ENCODE peak calls at places on chromosomes 3 and 15, in nine cellular contexts. O is SJCRH30; F is spleen; L is left ventricle myocardium inferior; B is Panc1; M is heart right ventricle; A is naive thymus-derived CD4-positive, alpha-beta T cell; K is astrocyte; D is ascending aorta. E is an unnamed sample. For H3K4me1, the result is how much of the 10 kb centered on the place peaks cover.

GRCh38 chr3:52451237-52452083 is 2.4 kb downstream of the TNNC1 start:
- DNase-seq in D (no peak), F (no peak), O (no peak), A (no peak), K (no peak), B (no peak), L (peak), M (no peak), E (no peak)

GRCh38 chr15:87268675-87269074 is 987.9 kb downstream of the NTRK3 start:
- DNase-seq in M (no peak), B (no peak), F (no peak), L (no peak), D (no peak), O (no peak), A (no peak), K (peak), E (no peak)

GRCh38 chr15:74529911-74530310 is 11.1 kb upstream of the ARID3B start:
- DNase-seq in M (no peak), K (peak), A (no peak), D (no peak), B (no peak), L (no peak), O (no peak), F (no peak), E (no peak)

GRCh38 chr3:65425880-65426279 is 612.8 kb downstream of the MAGI1 start:
- DNase-seq in M (no peak), F (no peak), O (no peak), B (no peak), D (no peak), L (no peak), K (no peak), A (no peak), E (no peak)

GRCh38 chr3:2950159-2950558 is 160.0 kb downstream of the IL5RA start:
- DNase-seq in O (no peak), B (no peak), F (no peak), L (no peak), K (no peak), M (no peak), D (no peak), A (no peak), E (no peak)

GRCh38 chr15:57356636-57357035 is 19.7 kb upstream of the CGNL1 start:
- DNase-seq in D (no peak), L (no peak), B (no peak), K (peak), F (no peak), A (no peak), O (peak), M (no peak), E (no peak)

GRCh38 chr3:135084976-135085375 is 289.9 kb downstream of the EPHB1 start:
- DNase-seq in B (no peak), F (no peak), O (no peak), M (no peak), K (no peak), D (no peak), L (no peak), A (no peak), E (no peak)

GRCh38 chr3:88032245-88032644 is 26.6 kb downstream of the CGGBP1 start:
- DNase-seq in K (peak), M (no peak), F (no peak), O (no peak), L (no peak), A (no peak), D (no peak), B (no peak), E (no peak)

GRCh38 chr3:71724584-71725278 is 471 bp downstream of the EIF4E3 start:
- DNase-seq in A (peak), F (peak), K (no peak), M (peak), L (peak), O (peak), D (peak), B (no peak), E (peak)

GRCh38 chr3:113231391-113231790 is 20.0 kb downstream of the BOC start:
- DNase-seq in B (no peak), F (no peak), D (no peak), A (no peak), K (peak), L (no peak), M (no peak), O (no peak), E (no peak)

GRCh38 chr15:59138243-59138642 is 33.3 kb downstream of the CCNB2 start:
- DNase-seq in B (peak), D (no peak), F (peak), O (peak), A (peak), K (no peak), M (peak), L (no peak), E (no peak)

GRCh38 chr15:34795267-34796081 is at the start of gene ACTC1:
- DNase-seq in A (no peak), M (peak), O (peak), B (no peak), K (peak), D (peak), L (peak), F (no peak), E (no peak)

GRCh38 chr3:189214651-189215050 is 42.9 kb downstream of the TPRG1 start:
- DNase-seq in D (no peak), M (no peak), A (no peak), B (no peak), L (no peak), O (no peak), K (no peak), F (no peak), E (no peak)

GRCh38 chr3:12371525-12372140 is 82.8 kb downstream of the PPARG start:
- DNase-seq in M (peak), F (no peak), A (no peak), K (peak), L (peak), D (no peak), B (no peak), O (no peak), E (no peak)

GRCh38 chr15:39304201-39304841 is 276.6 kb upstream of the THBS1 start:
- DNase-seq in D (no peak), O (no peak), B (no peak), A (no peak), M (no peak), F (no peak), K (peak), L (no peak), E (no peak)

GRCh38 chr3:134361162-134361831 is 12.9 kb downstream of the AMOTL2 start:
- DNase-seq in B (no peak), D (peak), M (peak), K (no peak), F (peak), A (no peak), O (peak), L (no peak), E (no peak)

GRCh38 chr15:52154896-52155865 is 36.0 kb downstream of the GNB5 start:
- DNase-seq in A (no peak), B (no peak), F (no peak), L (no peak), D (no peak), O (no peak), K (no peak), M (no peak), E (no peak)

GRCh38 chr3:174215426-174215825 is 643.7 kb upstream of the NAALADL2 start:
- DNase-seq in L (no peak), D (no peak), B (no peak), O (no peak), F (no peak), A (no peak), K (no peak), M (no peak), E (no peak)

GRCh38 chr3:62084558-62084957 is 288.8 kb downstream of the FEZF2 start:
- DNase-seq in A (no peak), K (peak), F (no peak), D (no peak), M (no peak), L (no peak), O (no peak), B (no peak), E (no peak)

GRCh38 chr15:100100926-100101325 is 240.8 kb downstream of the ADAMTS17 start:
- DNase-seq in A (no peak), F (no peak), K (no peak), M (no peak), B (no peak), O (no peak), L (no peak), D (peak), E (no peak)

GRCh38 chr15:85749261-85750151 is 45.2 kb downstream of the KLHL25 start:
- DNase-seq in F (peak), D (peak), K (no peak), A (no peak), O (no peak), L (peak), M (no peak), B (no peak), E (no peak)

GRCh38 chr3:142447308-142447851 is 457 bp downstream of the XRN1 start:
- DNase-seq in M (peak), B (peak), L (peak), F (peak), O (peak), K (peak), D (peak), A (peak), E (peak)

GRCh38 chr3:140160553-140160952 is 225.6 kb downstream of the CLSTN2 start:
- DNase-seq in A (no peak), D (no peak), F (no peak), B (no peak), K (no peak), M (no peak), L (no peak), O (no peak), E (no peak)

GRCh38 chr3:60855250-60855649 is 396.0 kb downstream of the FHIT start:
- DNase-seq in O (no peak), F (no peak), M (no peak), A (no peak), D (no peak), L (no peak), B (no peak), K (no peak), E (no peak)

GRCh38 chr3:186871403-186871924 is 29.0 kb downstream of the ADIPOQ start:
- DNase-seq in B (no peak), O (no peak), K (no peak), F (no peak), D (no peak), M (no peak), L (no peak), A (peak), E (no peak)

GRCh38 chr3:72996121-72996472 is 514 bp upstream of the PPP4R2 start:
- DNase-seq in D (peak), A (no peak), O (no peak), K (no peak), B (no peak), M (peak), F (peak), L (peak), E (no peak)

GRCh38 chr15:39075311-39075710 is 505.6 kb upstream of the THBS1 start:
- DNase-seq in M (no peak), D (no peak), O (no peak), F (no peak), K (peak), L (no peak), B (no peak), A (no peak), E (no peak)

GRCh38 chr3:42115946-42116345 is 24.8 kb downstream of the TRAK1 start:
- DNase-seq in D (no peak), F (no peak), M (no peak), L (no peak), O (no peak), B (no peak), K (no peak), A (no peak), E (no peak)
- H3K4me1 ChIP-seq in D (under half), F (half or more), M (half or more), L (half or more), O (under half), B (under half), K (under half), A (under half), E (under half)

GRCh38 chr3:102112706-102113230 is 263.5 kb downstream of the NFKBIZ start:
- DNase-seq in F (no peak), O (no peak), M (no peak), L (no peak), B (no peak), K (no peak), A (no peak), D (no peak), E (no peak)

GRCh38 chr3:102113421-102114041 is 264.2 kb downstream of the NFKBIZ start:
- DNase-seq in O (no peak), B (no peak), F (no peak), L (no peak), M (no peak), A (no peak), K (no peak), D (no peak), E (no peak)

DNA sequence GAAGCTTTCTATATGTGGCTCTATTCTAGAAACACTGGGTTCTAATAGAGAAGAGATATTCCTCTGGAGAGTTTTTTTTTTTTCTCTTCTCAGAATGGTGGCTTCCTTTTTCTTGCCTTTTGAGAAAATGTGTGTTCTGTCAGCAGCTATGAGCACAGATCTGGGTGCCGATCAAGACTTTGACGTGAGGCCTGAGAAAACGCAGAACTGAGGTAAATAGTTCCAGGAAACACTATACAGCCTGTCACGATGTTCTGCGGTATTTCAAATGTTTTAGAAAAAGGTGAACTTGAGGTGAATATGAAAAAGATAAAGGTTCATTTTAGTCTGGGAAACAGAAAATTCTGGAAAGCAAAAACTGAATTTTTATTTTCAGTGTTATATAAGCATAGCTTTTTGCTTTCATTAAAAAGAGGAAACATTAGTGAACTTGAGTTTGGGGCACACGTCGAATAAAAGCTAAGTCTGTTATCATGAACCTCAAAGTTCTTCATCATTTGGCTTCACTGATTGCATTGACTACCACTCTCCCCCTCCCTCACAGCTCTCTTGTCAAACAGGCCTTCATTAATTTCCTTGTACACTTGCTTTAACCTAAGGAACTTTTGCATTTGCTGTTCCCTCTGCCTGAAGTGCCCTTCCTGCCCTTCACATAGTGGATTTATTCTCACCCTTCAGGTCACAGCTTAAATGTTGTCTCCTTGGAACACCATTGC is 265.1 kb downstream of the NFKBIZ start:
- DNase-seq in F (no peak), D (no peak), K (no peak), B (no peak), M (no peak), L (no peak), A (peak), O (no peak), E (no peak)
- H3K27ac ChIP-seq in F (peak), D (peak), K (no peak), B (no peak), M (no peak), L (no peak), A (peak), O (no peak), E (no peak)

GRCh38 chr15:101189341-101189679 is 62.5 kb downstream of the CHSY1 start:
- DNase-seq in A (no peak), L (no peak), M (no peak), B (no peak), K (no peak), F (no peak), O (no peak), D (no peak), E (no peak)
- H3K4me1 ChIP-seq in A (under half), L (half or more), M (half or more), B (under half), K (under half), F (half or more), O (under half), D (under half), E (under half)

DNA sequence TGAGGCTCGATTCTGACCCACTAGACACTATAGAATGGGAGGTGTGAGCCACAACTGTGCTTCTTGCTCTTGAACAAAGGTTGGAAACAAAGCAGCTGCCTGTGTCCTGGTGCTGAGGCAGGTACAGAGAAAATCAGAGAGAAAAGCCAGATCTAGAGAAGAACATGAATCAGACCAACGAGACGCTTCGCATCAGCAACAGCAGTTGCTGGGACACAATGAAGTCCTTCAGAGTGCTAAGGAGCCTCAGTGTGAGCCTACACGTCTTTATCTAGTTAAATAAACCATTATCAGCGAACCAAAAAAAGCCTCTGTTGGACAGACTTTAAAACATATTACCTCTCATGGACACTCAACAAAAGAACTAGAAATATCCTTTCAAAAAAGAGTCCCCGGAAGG is 86.3 kb upstream of the MEX3B start:
- DNase-seq in D (no peak), F (no peak), L (no peak), M (no peak), B (no peak), A (no peak), O (no peak), K (peak), E (no peak)
- H3K27ac ChIP-seq in D (peak), F (no peak), L (no peak), M (no peak), B (no peak), A (no peak), O (no peak), K (peak), E (no peak)

GRCh38 chr15:89138999-89139612 is 50.9 kb downstream of the ABHD2 start:
- DNase-seq in L (no peak), D (no peak), F (no peak), K (peak), A (no peak), O (no peak), B (no peak), M (no peak), E (no peak)
- H3K4me1 ChIP-seq in L (half or more), D (half or more), F (half or more), K (under half), A (under half), O (under half), B (under half), M (half or more), E (under half)

GRCh38 chr15:91965501-91966180 is 112.1 kb downstream of the SLCO3A1 start:
- DNase-seq in A (no peak), K (peak), M (no peak), F (no peak), L (no peak), O (no peak), D (peak), B (no peak), E (no peak)
- H3K27ac ChIP-seq in A (no peak), K (peak), M (no peak), F (peak), L (peak), O (no peak), D (peak), B (no peak), E (no peak)

DNA sequence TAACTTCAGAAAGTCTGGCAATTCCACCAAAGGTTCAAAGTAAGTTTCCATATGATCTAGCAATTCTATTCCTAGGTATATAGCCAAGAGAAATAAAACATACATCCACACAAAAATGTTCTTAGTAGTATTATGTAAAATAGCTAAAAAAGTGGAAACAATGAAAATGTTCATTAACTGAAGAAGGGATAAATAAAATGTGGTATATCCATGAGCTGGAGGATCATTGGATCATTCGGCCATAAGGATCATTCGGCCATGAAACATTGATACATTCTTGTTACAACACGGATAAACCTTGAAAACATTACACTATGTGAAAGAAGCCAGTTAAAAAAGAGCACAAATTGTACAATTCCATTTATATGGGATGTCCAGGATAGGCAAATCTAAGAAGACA is 2.4 kb downstream of the KPNA4 start:
- DNase-seq in D (no peak), B (no peak), K (no peak), A (no peak), L (no peak), F (no peak), M (no peak), O (no peak), E (no peak)
- H3K4me1 ChIP-seq in D (under half), B (half or more), K (under half), A (under half), L (half or more), F (half or more), M (half or more), O (under half), E (under half)

DNA sequence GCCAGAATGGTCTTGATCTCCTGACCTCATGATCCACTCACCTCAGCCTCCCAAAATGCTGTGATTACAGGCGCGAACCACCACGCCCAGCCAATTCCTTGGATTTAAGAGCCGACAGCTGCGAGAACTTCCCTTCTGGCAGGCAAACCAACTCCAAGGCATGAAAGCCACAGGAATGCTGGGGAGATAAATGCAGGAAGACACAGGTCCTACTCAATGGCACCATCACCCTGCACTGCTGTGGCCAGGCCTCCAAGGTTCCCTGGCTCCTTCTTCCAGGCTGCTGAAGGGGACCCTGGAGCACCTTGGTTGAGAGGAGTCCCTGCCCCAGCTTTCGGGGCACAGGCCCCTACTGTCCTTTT is 98.7 kb upstream of the CHD2 start:
- DNase-seq in K (peak), M (no peak), A (no peak), D (peak), F (peak), L (no peak), O (peak), B (no peak), E (no peak)
- H3K27ac ChIP-seq in K (peak), M (peak), A (no peak), D (peak), F (peak), L (peak), O (peak), B (peak), E (no peak)

GRCh38 chr15:71697999-71698398 is 112.4 kb upstream of the NR2E3 start:
- DNase-seq in K (no peak), F (no peak), B (no peak), D (no peak), L (no peak), A (no peak), M (no peak), O (no peak), E (no peak)
- H3K4me1 ChIP-seq in K (under half), F (under half), B (under half), D (under half), L (under half), A (under half), M (under half), O (under half), E (under half)

DNA sequence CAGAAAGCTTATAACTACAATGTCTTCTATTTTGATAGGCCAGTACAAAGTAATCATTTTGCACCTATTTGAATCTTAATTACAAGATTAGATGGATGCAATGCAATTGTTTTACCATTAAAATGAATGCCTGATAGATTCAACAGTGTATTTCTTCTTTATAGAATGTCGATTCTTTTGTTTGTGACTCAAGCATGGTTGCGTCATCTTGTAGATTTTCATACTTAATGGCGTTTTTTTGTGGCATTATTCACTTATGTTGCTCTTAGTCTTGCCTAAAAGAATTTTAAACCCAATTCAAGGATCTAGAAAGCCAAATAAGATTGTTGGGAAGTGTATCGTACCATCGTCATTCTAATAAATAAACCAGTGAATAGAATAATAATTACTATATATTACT is 21.4 kb downstream of the ZBTB38 start:
- DNase-seq in B (no peak), M (no peak), D (no peak), L (no peak), O (no peak), K (no peak), A (no peak), F (no peak), E (no peak)
- H3K27ac ChIP-seq in B (no peak), M (no peak), D (peak), L (no peak), O (no peak), K (peak), A (no peak), F (no peak), E (no peak)